ENCODE peak calls at places on chromosomes 13 and 19, in four cellular contexts. T, J, F and K are unnamed samples.

GRCh38 chr19:31308781-31309180 is 40.5 kb downstream of the TSHZ3 start:
- DNase-seq in J (no peak), F (no peak), T (no peak), K (no peak)

GRCh38 chr19:33684550-33685303 is 63.0 kb downstream of the CHST8 start:
- DNase-seq in J (no peak), F (no peak), T (no peak), K (no peak)

GRCh38 chr19:11166281-11167142 is 10.9 kb upstream of the SPC24 start:
- DNase-seq in T (no peak), F (no peak), J (no peak), K (peak; percentile 84)

GRCh38 chr13:110399801-110400200 is 92.7 kb downstream of the COL4A2 start:
- DNase-seq in F (no peak), J (no peak), T (no peak), K (no peak)

GRCh38 chr13:42580644-42581043 is 6.7 kb downstream of the TNFSF11 start:
- DNase-seq in F (no peak), J (no peak), T (no peak), K (no peak)

GRCh38 chr13:44104969-44105368 is 225.3 kb downstream of the LACC1 start:
- DNase-seq in F (no peak), T (no peak), J (no peak), K (no peak)

GRCh38 chr13:45595968-45596367 is 19.6 kb downstream of the ERICH6B start:
- DNase-seq in T (no peak), J (no peak), F (no peak), K (no peak)

GRCh38 chr19:8174706-8175105 is 25.3 kb upstream of the FBN3 start:
- DNase-seq in T (no peak), F (no peak), J (no peak), K (no peak)

GRCh38 chr13:113041821-113042335 is 63.7 kb upstream of the F7 start:
- DNase-seq in T (no peak), F (no peak), J (no peak), K (no peak)

GRCh38 chr19:6340493-6341201 is 7.2 kb upstream of the ACER1 start:
- DNase-seq in T (no peak), J (no peak), F (no peak), K (no peak)

GRCh38 chr19:13995017-13995728 is 10.9 kb downstream of the RFX1 start:
- DNase-seq in T (no peak), F (no peak), J (no peak), K (peak; percentile 75)

GRCh38 chr19:53927745-53928144 is 18.7 kb downstream of the CACNG7 start:
- DNase-seq in J (peak; percentile 35), F (no peak), T (no peak), K (peak; percentile 12)

GRCh38 chr19:13606156-13606555 is 99.9 kb upstream of the CACNA1A start:
- DNase-seq in F (no peak), T (no peak), J (no peak), K (no peak)

GRCh38 chr13:42821437-42821836 is 40.1 kb downstream of the FAM216B start:
- DNase-seq in F (no peak), J (no peak), T (no peak), K (peak; percentile 31)

GRCh38 chr19:956747-957451 is 27.2 kb upstream of the WDR18 start:
- DNase-seq in T (no peak), J (no peak), F (no peak), K (peak; percentile 28)

GRCh38 chr19:48329167-48329891 is 4.0 kb downstream of the EMP3 start:
- DNase-seq in F (no peak), J (peak; percentile 52), T (no peak), K (no peak)

GRCh38 chr13:33179463-33179862 is 106.1 kb downstream of the STARD13 start:
- DNase-seq in F (no peak), T (no peak), J (no peak), K (no peak)

GRCh38 chr19:31127132-31127967 is 221.9 kb downstream of the TSHZ3 start:
- DNase-seq in T (peak; percentile 67), F (no peak), J (no peak), K (peak; percentile 96)

GRCh38 chr13:51697181-51697580 is 106.8 kb downstream of the DHRS12 start:
- DNase-seq in J (no peak), F (no peak), T (no peak), K (no peak)

GRCh38 chr19:35457173-35457572 is 9.1 kb downstream of the FFAR2 start:
- DNase-seq in J (no peak), F (no peak), T (no peak), K (no peak)

GRCh38 chr13:62920181-62920580 is 1504.5 kb upstream of the PCDH20 start:
- DNase-seq in F (no peak), J (no peak), T (no peak), K (no peak)

GRCh38 chr13:48220592-48221300 is 12.3 kb upstream of the ITM2B start:
- DNase-seq in T (no peak), J (no peak), F (no peak), K (no peak)

GRCh38 chr13:37701306-37701705 is 102.7 kb upstream of the POSTN start:
- DNase-seq in F (no peak), T (no peak), J (no peak), K (peak; percentile 30)

GRCh38 chr13:110944121-110944967 is 29.5 kb upstream of the ANKRD10 start:
- DNase-seq in J (no peak), F (no peak), T (peak; percentile 44), K (peak; percentile 36)

GRCh38 chr13:112929778-112930055 is 39.3 kb upstream of the MCF2L start:
- DNase-seq in T (no peak), J (no peak), F (no peak), K (no peak)

GRCh38 chr13:35992964-35993363 is 138.2 kb downstream of the DCLK1 start:
- DNase-seq in F (no peak), T (no peak), J (no peak), K (no peak)

GRCh38 chr13:29924482-29924884 is 74.1 kb upstream of the UBL3 start:
- DNase-seq in J (no peak), F (no peak), T (peak; percentile 35), K (peak; percentile 48)